ENCODE peak calls at places on chromosomes 6 and 20, in nine cellular contexts. One of them, this sample, is unnamed.

GRCh38 chr6:38603966-38604365 is 35.8 kb downstream of the BTBD9 start:
- DNase-seq in H9: no peak
- DNase-seq in neural progenitor cell: no peak
- DNase-seq in SK-N-SH: no peak
- DNase-seq in colonic mucosa: no peak
- DNase-seq in psoas muscle: no peak
- DNase-seq in heart left ventricle: no peak
- DNase-seq in tibial nerve: no peak
- DNase-seq in pancreas: no peak
- DNase-seq in this sample: no peak

GRCh38 chr6:40163924-40164323 is 229.7 kb upstream of the MOCS1 start:
- DNase-seq in H9: no peak
- DNase-seq in neural progenitor cell: no peak
- DNase-seq in SK-N-SH: no peak
- DNase-seq in colonic mucosa: no peak
- DNase-seq in psoas muscle: no peak
- DNase-seq in heart left ventricle: no peak
- DNase-seq in tibial nerve: no peak
- DNase-seq in pancreas: no peak
- DNase-seq in this sample: no peak

GRCh38 chr20:21490105-21490504 is 23.8 kb downstream of the NKX2-2 start:
- DNase-seq in H9: no peak
- DNase-seq in neural progenitor cell: no peak
- DNase-seq in SK-N-SH: no peak
- DNase-seq in colonic mucosa: no peak
- DNase-seq in psoas muscle: no peak
- DNase-seq in heart left ventricle: no peak
- DNase-seq in tibial nerve: no peak
- DNase-seq in pancreas: no peak
- DNase-seq in this sample: no peak

GRCh38 chr6:138765896-138766487 is 7.6 kb upstream of the CCDC28A start:
- DNase-seq in H9: no peak
- DNase-seq in neural progenitor cell: peak; percentile 47
- DNase-seq in SK-N-SH: peak; percentile 22
- DNase-seq in colonic mucosa: no peak
- DNase-seq in psoas muscle: no peak
- DNase-seq in heart left ventricle: no peak
- DNase-seq in tibial nerve: peak; percentile 22
- DNase-seq in pancreas: no peak
- DNase-seq in this sample: no peak

GRCh38 chr6:137637161-137637560 is 143.0 kb upstream of the OLIG3 start:
- DNase-seq in H9: no peak
- DNase-seq in neural progenitor cell: no peak
- DNase-seq in SK-N-SH: no peak
- DNase-seq in colonic mucosa: no peak
- DNase-seq in psoas muscle: no peak
- DNase-seq in heart left ventricle: no peak
- DNase-seq in tibial nerve: peak; percentile 68
- DNase-seq in pancreas: no peak
- DNase-seq in this sample: no peak

GRCh38 chr20:10762216-10762615 is 88.4 kb upstream of the JAG1 start:
- DNase-seq in H9: no peak
- DNase-seq in neural progenitor cell: no peak
- DNase-seq in SK-N-SH: no peak
- DNase-seq in colonic mucosa: no peak
- DNase-seq in psoas muscle: no peak
- DNase-seq in heart left ventricle: no peak
- DNase-seq in tibial nerve: no peak
- DNase-seq in pancreas: no peak
- DNase-seq in this sample: no peak

GRCh38 chr6:89002523-89002922 is 39.1 kb upstream of the RNGTT start:
- DNase-seq in H9: no peak
- DNase-seq in neural progenitor cell: no peak
- DNase-seq in SK-N-SH: no peak
- DNase-seq in colonic mucosa: no peak
- DNase-seq in psoas muscle: no peak
- DNase-seq in heart left ventricle: no peak
- DNase-seq in tibial nerve: no peak
- DNase-seq in pancreas: no peak
- DNase-seq in this sample: no peak

GRCh38 chr6:125584468-125584939 is 164.9 kb upstream of the HEY2 start:
- DNase-seq in H9: peak; percentile 89
- DNase-seq in neural progenitor cell: peak; percentile 83
- DNase-seq in SK-N-SH: no peak
- DNase-seq in colonic mucosa: no peak
- DNase-seq in psoas muscle: peak; percentile 86
- DNase-seq in heart left ventricle: peak; percentile 84
- DNase-seq in tibial nerve: no peak
- DNase-seq in pancreas: no peak
- DNase-seq in this sample: no peak

GRCh38 chr20:21100590-21101452 is 5.3 kb downstream of the LINC00237 start:
- DNase-seq in H9: peak; percentile 79
- DNase-seq in neural progenitor cell: peak; percentile 91
- DNase-seq in SK-N-SH: peak; percentile 52
- DNase-seq in colonic mucosa: peak; percentile 23
- DNase-seq in psoas muscle: no peak
- DNase-seq in heart left ventricle: no peak
- DNase-seq in tibial nerve: no peak
- DNase-seq in pancreas: no peak
- DNase-seq in this sample: no peak

GRCh38 chr6:128337619-128338018 is 182.8 kb downstream of the PTPRK start:
- DNase-seq in H9: no peak
- DNase-seq in neural progenitor cell: no peak
- DNase-seq in SK-N-SH: no peak
- DNase-seq in colonic mucosa: no peak
- DNase-seq in psoas muscle: no peak
- DNase-seq in heart left ventricle: no peak
- DNase-seq in tibial nerve: no peak
- DNase-seq in pancreas: no peak
- DNase-seq in this sample: no peak

GRCh38 chr6:104604643-104605042 is 255.1 kb downstream of the HACE1 start:
- DNase-seq in H9: no peak
- DNase-seq in neural progenitor cell: no peak
- DNase-seq in SK-N-SH: peak; percentile 32
- DNase-seq in colonic mucosa: no peak
- DNase-seq in psoas muscle: no peak
- DNase-seq in heart left ventricle: no peak
- DNase-seq in tibial nerve: no peak
- DNase-seq in pancreas: no peak
- DNase-seq in this sample: no peak

GRCh38 chr6:113858067-113858604 is 991 bp downstream of the MARCKS start:
- DNase-seq in H9: peak; percentile 52
- DNase-seq in neural progenitor cell: peak; percentile 69
- DNase-seq in SK-N-SH: peak; percentile 65
- DNase-seq in colonic mucosa: peak; percentile 56
- DNase-seq in psoas muscle: peak; percentile 57
- DNase-seq in heart left ventricle: peak; percentile 45
- DNase-seq in tibial nerve: peak; percentile 63
- DNase-seq in pancreas: peak; percentile 59
- DNase-seq in this sample: no peak

GRCh38 chr6:166415306-166415705 is 32.6 kb upstream of the MPC1 start:
- DNase-seq in H9: no peak
- DNase-seq in neural progenitor cell: no peak
- DNase-seq in SK-N-SH: no peak
- DNase-seq in colonic mucosa: no peak
- DNase-seq in psoas muscle: no peak
- DNase-seq in heart left ventricle: no peak
- DNase-seq in tibial nerve: no peak
- DNase-seq in pancreas: no peak
- DNase-seq in this sample: no peak

GRCh38 chr6:139338845-139339244 is 35.6 kb downstream of the CITED2 start:
- DNase-seq in H9: no peak
- DNase-seq in neural progenitor cell: no peak
- DNase-seq in SK-N-SH: no peak
- DNase-seq in colonic mucosa: no peak
- DNase-seq in psoas muscle: no peak
- DNase-seq in heart left ventricle: no peak
- DNase-seq in tibial nerve: peak; percentile 62
- DNase-seq in pancreas: no peak
- DNase-seq in this sample: no peak

GRCh38 chr6:147285087-147285855 is 81.1 kb downstream of the STXBP5 start:
- DNase-seq in H9: no peak
- DNase-seq in neural progenitor cell: peak; percentile 31
- DNase-seq in SK-N-SH: peak; percentile 43
- DNase-seq in colonic mucosa: no peak
- DNase-seq in psoas muscle: no peak
- DNase-seq in heart left ventricle: no peak
- DNase-seq in tibial nerve: no peak
- DNase-seq in pancreas: no peak
- DNase-seq in this sample: no peak

GRCh38 chr6:35920793-35921732 is at the start of gene SRPK1:
- DNase-seq in H9: peak; percentile 95
- DNase-seq in neural progenitor cell: peak; percentile 96
- DNase-seq in SK-N-SH: peak; percentile 99
- DNase-seq in colonic mucosa: peak; percentile 92
- DNase-seq in psoas muscle: peak; percentile 93
- DNase-seq in heart left ventricle: peak; percentile 91
- DNase-seq in tibial nerve: peak; percentile 75
- DNase-seq in pancreas: peak; percentile 89
- DNase-seq in this sample: no peak

GRCh38 chr6:24357336-24358218 is at the start of gene DCDC2:
- DNase-seq in H9: peak; percentile 40
- DNase-seq in neural progenitor cell: peak; percentile 6
- DNase-seq in SK-N-SH: no peak
- DNase-seq in colonic mucosa: peak; percentile 90
- DNase-seq in psoas muscle: peak; percentile 62
- DNase-seq in heart left ventricle: no peak
- DNase-seq in tibial nerve: no peak
- DNase-seq in pancreas: peak; percentile 94
- DNase-seq in this sample: no peak

DNA sequence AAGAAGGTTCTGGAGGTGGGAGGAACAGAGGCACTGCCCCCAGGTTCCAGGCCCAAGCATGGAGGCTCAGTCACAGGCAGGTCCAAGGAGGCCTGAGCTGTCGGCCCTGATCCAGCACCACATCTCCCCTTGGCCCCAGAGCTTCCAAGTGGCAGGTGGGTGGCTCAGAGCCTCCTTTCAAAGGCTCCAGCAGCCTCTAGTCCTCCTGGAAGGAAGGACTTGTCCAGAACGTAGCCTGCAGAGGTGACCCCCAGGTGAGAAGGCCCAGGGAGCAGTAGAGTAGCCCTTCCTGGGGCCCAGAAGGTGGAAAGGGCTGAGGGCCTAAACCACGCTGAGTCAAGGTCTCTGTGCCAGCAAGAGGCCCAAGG is 7.7 kb downstream of the TFEB start:
- DNase-seq in H9: no peak
- DNase-seq in neural progenitor cell: no peak
- DNase-seq in SK-N-SH: no peak
- DNase-seq in colonic mucosa: no peak
- DNase-seq in psoas muscle: no peak
- DNase-seq in heart left ventricle: no peak
- DNase-seq in tibial nerve: no peak
- DNase-seq in pancreas: no peak
- DNase-seq in this sample: no peak
- H3K4me1 ChIP-seq in H9: peaks cover 11% of the 10 kb centered on the region
- H3K4me1 ChIP-seq in neural progenitor cell: peaks cover 3% of the 10 kb centered on the region
- H3K4me1 ChIP-seq in SK-N-SH: peaks cover 59% of the 10 kb centered on the region
- H3K4me1 ChIP-seq in colonic mucosa: no peaks in the 10 kb centered on the region
- H3K4me1 ChIP-seq in psoas muscle: peaks cover 99% of the 10 kb centered on the region
- H3K4me1 ChIP-seq in heart left ventricle: peaks cover 81% of the 10 kb centered on the region
- H3K4me1 ChIP-seq in tibial nerve: peaks cover 80% of the 10 kb centered on the region
- H3K4me1 ChIP-seq in pancreas: no peaks in the 10 kb centered on the region
- H3K4me1 ChIP-seq in this sample: peaks cover 74% of the 10 kb centered on the region

DNA sequence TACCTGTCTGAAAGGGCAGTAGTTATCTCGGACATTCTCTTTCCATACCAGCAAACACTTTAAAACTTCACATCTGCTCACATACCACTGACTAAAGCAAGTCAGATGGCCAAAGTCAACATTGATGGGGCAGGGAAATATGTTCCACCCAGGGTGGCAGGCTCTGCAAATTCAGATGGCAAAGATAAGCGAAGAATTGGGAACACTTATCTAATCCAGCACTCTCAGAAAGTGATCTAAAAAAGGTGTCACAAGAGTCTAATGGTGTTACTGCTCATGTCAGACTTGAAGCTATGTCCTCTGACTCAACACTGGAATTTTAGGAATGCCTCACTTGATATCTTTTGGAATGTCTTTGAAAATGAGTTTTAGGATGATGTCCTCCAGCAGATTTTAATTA is 1086.2 kb downstream of the KIF16B start:
- DNase-seq in H9: no peak
- DNase-seq in neural progenitor cell: no peak
- DNase-seq in SK-N-SH: no peak
- DNase-seq in colonic mucosa: no peak
- DNase-seq in psoas muscle: no peak
- DNase-seq in heart left ventricle: no peak
- DNase-seq in tibial nerve: no peak
- DNase-seq in pancreas: no peak
- DNase-seq in this sample: peak; percentile 18
- H3K9me3 ChIP-seq in H9: no peaks in the 10 kb centered on the region
- H3K9me3 ChIP-seq in neural progenitor cell: no peaks in the 10 kb centered on the region
- H3K9me3 ChIP-seq in SK-N-SH: no peaks in the 10 kb centered on the region
- H3K9me3 ChIP-seq in colonic mucosa: no peaks in the 10 kb centered on the region
- H3K9me3 ChIP-seq in psoas muscle: no peaks in the 10 kb centered on the region
- H3K9me3 ChIP-seq in heart left ventricle: no peaks in the 10 kb centered on the region
- H3K9me3 ChIP-seq in tibial nerve: no peaks in the 10 kb centered on the region
- H3K9me3 ChIP-seq in pancreas: no peaks in the 10 kb centered on the region
- H3K9me3 ChIP-seq in this sample: no peaks in the 10 kb centered on the region

GRCh38 chr6:157021267-157022021 is 244.3 kb downstream of the ARID1B start:
- DNase-seq in H9: peak; percentile 86
- DNase-seq in neural progenitor cell: peak; percentile 96
- DNase-seq in SK-N-SH: peak; percentile 94
- DNase-seq in colonic mucosa: peak; percentile 93
- DNase-seq in psoas muscle: peak; percentile 95
- DNase-seq in heart left ventricle: peak; percentile 93
- DNase-seq in tibial nerve: peak; percentile 87
- DNase-seq in pancreas: peak; percentile 84
- DNase-seq in this sample: no peak
- H3K4me1 ChIP-seq in H9: peaks cover 3% of the 10 kb centered on the region
- H3K4me1 ChIP-seq in neural progenitor cell: peaks cover 18% of the 10 kb centered on the region
- H3K4me1 ChIP-seq in SK-N-SH: peaks cover 5% of the 10 kb centered on the region
- H3K4me1 ChIP-seq in colonic mucosa: no peaks in the 10 kb centered on the region
- H3K4me1 ChIP-seq in psoas muscle: peaks cover 48% of the 10 kb centered on the region
- H3K4me1 ChIP-seq in heart left ventricle: peaks cover 29% of the 10 kb centered on the region
- H3K4me1 ChIP-seq in tibial nerve: peaks cover 49% of the 10 kb centered on the region
- H3K4me1 ChIP-seq in pancreas: no peaks in the 10 kb centered on the region
- H3K4me1 ChIP-seq in this sample: peaks cover 55% of the 10 kb centered on the region

DNA sequence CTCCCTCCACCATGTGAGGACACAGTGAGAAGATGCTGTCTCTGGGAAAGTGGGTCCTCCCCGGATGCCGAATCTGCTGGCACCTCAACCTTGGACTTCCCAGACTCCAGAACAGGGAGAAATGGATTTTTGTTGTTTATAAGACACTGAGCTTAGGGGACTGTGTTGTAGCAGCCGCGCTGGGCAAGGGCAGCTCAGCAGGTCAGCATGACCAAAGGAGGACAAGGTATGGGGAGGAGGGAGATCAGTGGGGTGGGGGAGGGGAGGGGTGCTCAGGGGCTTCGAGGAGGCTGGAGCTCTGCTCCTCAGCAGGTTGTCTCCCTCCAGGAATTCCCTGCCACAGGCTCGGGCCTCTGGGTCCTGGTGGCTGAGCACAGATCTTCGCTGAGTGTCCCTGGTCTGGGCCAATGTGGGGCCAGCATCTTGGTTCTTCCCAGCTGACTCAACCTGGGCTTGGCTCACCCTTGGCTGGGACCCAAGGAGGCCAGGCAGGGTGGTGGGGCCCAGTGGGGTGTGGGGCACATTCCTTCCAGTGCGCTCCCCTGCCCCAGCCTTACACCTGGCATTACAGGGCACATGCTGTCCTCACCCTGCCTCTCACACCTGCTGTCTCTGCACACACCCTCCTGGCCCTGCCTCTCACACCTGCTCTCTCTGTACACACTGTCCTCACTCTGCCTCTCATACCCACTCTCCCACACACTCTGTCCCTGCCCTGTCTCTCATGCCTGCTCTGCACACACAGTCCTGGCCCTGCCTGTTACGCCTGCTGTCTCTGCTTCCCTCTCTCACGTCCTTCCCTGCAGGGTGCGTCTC is 107.3 kb downstream of the SYCP2 start:
- DNase-seq in H9: peak; percentile 19
- DNase-seq in neural progenitor cell: no peak
- DNase-seq in SK-N-SH: peak; percentile 6
- DNase-seq in colonic mucosa: peak; percentile 77
- DNase-seq in psoas muscle: no peak
- DNase-seq in heart left ventricle: no peak
- DNase-seq in tibial nerve: no peak
- DNase-seq in pancreas: no peak
- DNase-seq in this sample: peak; percentile 85
- H3K9me3 ChIP-seq in H9: no peaks in the 10 kb centered on the region
- H3K9me3 ChIP-seq in neural progenitor cell: no peaks in the 10 kb centered on the region
- H3K9me3 ChIP-seq in SK-N-SH: no peaks in the 10 kb centered on the region
- H3K9me3 ChIP-seq in colonic mucosa: no peaks in the 10 kb centered on the region
- H3K9me3 ChIP-seq in psoas muscle: no peaks in the 10 kb centered on the region
- H3K9me3 ChIP-seq in heart left ventricle: no peaks in the 10 kb centered on the region
- H3K9me3 ChIP-seq in tibial nerve: no peaks in the 10 kb centered on the region
- H3K9me3 ChIP-seq in pancreas: no peaks in the 10 kb centered on the region
- H3K9me3 ChIP-seq in this sample: no peaks in the 10 kb centered on the region